ENCODE peak calls at places on chromosomes 13 and 19, in seven cellular contexts. L is AG04450, R is cardiac muscle cell, H is left lung, V is heart right ventricle, W is fibroblast of lung, P is lung. T is an unnamed sample.

GRCh38 chr13:35598233-35598632 is 121.7 kb upstream of the MAB21L1 start:
- DNase-seq in L (no peak), R (no peak), H (no peak), V (no peak), W (no peak), P (no peak), T (no peak)

GRCh38 chr19:50850738-50851137 is 4.0 kb upstream of the KLK3 start:
- DNase-seq in L (no peak), R (no peak), H (no peak), V (no peak), W (no peak), P (no peak), T (no peak)

GRCh38 chr19:1949304-1950101 is 8.5 kb downstream of the CSNK1G2 start:
- DNase-seq in L (no peak), R (no peak), H (no peak), V (no peak), W (no peak), P (no peak), T (no peak)

GRCh38 chr13:49308977-49309408 is 61.3 kb downstream of the CDADC1 start:
- DNase-seq in L (no peak), R (no peak), H (no peak), V (no peak), W (peak; percentile 53), P (no peak), T (no peak)

GRCh38 chr13:62627226-62627625 is 1211.6 kb upstream of the PCDH20 start:
- DNase-seq in L (no peak), R (no peak), H (no peak), V (no peak), W (no peak), P (no peak), T (no peak)

GRCh38 chr19:27906081-27906480 is 1306.9 kb downstream of the UQCRFS1 start:
- DNase-seq in L (no peak), R (no peak), H (no peak), V (no peak), W (no peak), P (no peak), T (no peak)

GRCh38 chr13:113777311-113778260 is 18.6 kb downstream of the TMEM255B start:
- DNase-seq in L (no peak), R (peak; percentile 44), H (no peak), V (no peak), W (peak; percentile 29), P (no peak), T (peak; percentile 92)

GRCh38 chr13:89695343-89696257 is 1651.9 kb upstream of the MIR17HG start:
- DNase-seq in L (peak; percentile 6), R (peak; percentile 60), H (no peak), V (no peak), W (peak; percentile 74), P (peak; percentile 37), T (peak; percentile 88)

GRCh38 chr19:57664269-57665127 is 4.2 kb upstream of the ZSCAN4 start:
- DNase-seq in L (no peak), R (peak; percentile 76), H (peak; percentile 42), V (peak; percentile 68), W (peak; percentile 52), P (peak; percentile 29), T (peak; percentile 84)

GRCh38 chr19:52171321-52172169 is at the start of gene ZNF836:
- DNase-seq in L (no peak), R (peak; percentile 81), H (peak; percentile 94), V (peak; percentile 92), W (peak; percentile 77), P (peak; percentile 91), T (peak; percentile 96)

GRCh38 chr13:41015920-41016319 is 3.2 kb downstream of the ELF1 start:
- DNase-seq in L (no peak), R (no peak), H (no peak), V (no peak), W (no peak), P (no peak), T (no peak)
- H3K4me3 ChIP-seq in L (no peak overlapping the region), R (no peak overlapping the region), H (no peak overlapping the region), V (no peak overlapping the region), W (no peak overlapping the region), P (no peak overlapping the region), T (peak overlapping the region; percentile 51)

GRCh38 chr19:3420909-3421619 is 54.7 kb downstream of the NFIC start:
- DNase-seq in L (no peak), R (no peak), H (no peak), V (no peak), W (no peak), P (no peak), T (no peak)
- H3K27ac ChIP-seq in L (no peak overlapping the region), R (peak overlapping the region; percentile 9), H (no peak overlapping the region), V (no peak overlapping the region), W (no peak overlapping the region), P (no peak overlapping the region), T (no peak overlapping the region)

GRCh38 chr13:72567566-72567965 is 159.9 kb downstream of the MZT1 start:
- DNase-seq in L (no peak), R (no peak), H (no peak), V (no peak), W (no peak), P (no peak), T (peak; percentile 54)
- TF ChIP-seq CTCF in L (no peak), R (no peak), H (no peak), V (no peak), W (no peak), P (no peak), T (peak; percentile 61)

GRCh38 chr13:47546963-47547345 is 454.1 kb downstream of the SUCLA2 start:
- DNase-seq in L (no peak), R (no peak), H (no peak), V (no peak), W (no peak), P (no peak), T (no peak)

GRCh38 chr13:47546265-47546962 is 454.7 kb downstream of the SUCLA2 start:
- DNase-seq in L (no peak), R (no peak), H (no peak), V (no peak), W (no peak), P (no peak), T (no peak)

GRCh38 chr13:47545630-47546029 is 455.4 kb downstream of the SUCLA2 start:
- DNase-seq in L (no peak), R (no peak), H (no peak), V (no peak), W (no peak), P (no peak), T (no peak)

GRCh38 chr13:47548294-47548825 is 452.7 kb downstream of the SUCLA2 start:
- DNase-seq in L (no peak), R (no peak), H (no peak), V (no peak), W (peak; percentile 5), P (no peak), T (no peak)

GRCh38 chr13:47549219-47549752 is 451.8 kb downstream of the SUCLA2 start:
- DNase-seq in L (no peak), R (no peak), H (no peak), V (no peak), W (no peak), P (no peak), T (no peak)
- H3K4me3 ChIP-seq in L (no peak overlapping the region), R (no peak overlapping the region), H (no peak overlapping the region), V (no peak overlapping the region), W (no peak overlapping the region), P (no peak overlapping the region), T (no peak overlapping the region)

GRCh38 chr13:108270442-108270841 is 924 bp downstream of the TNFSF13B start:
- DNase-seq in L (no peak), R (peak; percentile 18), H (no peak), V (no peak), W (no peak), P (no peak), T (no peak)
- H3K27ac ChIP-seq in L (no peak overlapping the region), R (no peak overlapping the region), H (peak overlapping the region; percentile 83), V (peak overlapping the region; percentile 70), W (peak overlapping the region; percentile 23), P (no peak overlapping the region), T (no peak overlapping the region)

DNA sequence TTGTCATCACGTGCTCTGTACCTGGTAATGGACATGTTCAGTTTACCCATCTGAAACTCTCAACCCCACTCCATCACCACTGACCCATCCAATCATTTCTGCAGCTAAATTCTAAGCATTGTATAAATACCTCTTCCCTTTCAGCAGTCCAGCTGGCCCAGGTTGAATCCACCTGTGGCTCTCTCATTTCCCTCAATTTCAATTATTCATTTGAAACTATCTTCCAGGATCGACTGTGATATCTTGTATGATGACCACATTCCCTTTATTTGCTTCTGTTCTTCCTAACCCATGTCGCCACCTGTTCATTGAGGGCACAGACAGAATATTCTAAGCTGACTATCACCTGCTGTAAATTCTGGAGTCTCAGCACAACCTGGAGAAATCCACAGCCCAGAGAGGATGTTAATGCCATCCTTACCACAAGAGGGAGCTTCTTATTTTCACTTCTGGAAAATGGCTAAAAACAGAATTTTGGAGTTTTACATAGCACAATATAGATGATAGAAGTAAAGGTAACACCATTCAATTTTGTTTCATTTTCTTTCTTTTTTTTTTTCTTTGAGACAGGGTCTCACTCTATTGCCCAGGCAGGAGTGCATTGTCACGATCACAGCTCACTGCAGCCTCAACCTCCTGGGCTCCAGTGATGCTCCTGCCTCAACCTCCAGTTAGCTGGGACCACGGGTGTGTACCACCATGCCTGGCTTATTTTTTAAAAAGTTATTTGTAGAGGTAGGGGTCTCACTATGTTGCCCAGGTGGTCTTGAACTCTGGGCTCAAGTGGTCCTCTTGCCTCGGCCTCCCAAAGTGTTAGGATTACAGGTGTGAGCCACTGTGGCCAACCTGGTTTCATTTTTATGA is 38.6 kb downstream of the ZNF823 start:
- DNase-seq in L (peak; percentile 2), R (peak; percentile 50), H (no peak), V (no peak), W (peak; percentile 53), P (no peak), T (peak; percentile 56)
- TF ChIP-seq CTCF in L (peak; percentile 76), R (peak; percentile 77), H (peak; percentile 72), V (peak; percentile 33), W (peak; percentile 80), P (peak; percentile 40), T (peak; percentile 83)